ENCODE peak calls at places on chromosomes 7 and 10, in four cellular contexts. J is choroid plexus epithelial cell, Y is progenitor cell of endocrine pancreas, D is WTC11. P is an unnamed sample.

GRCh38 chr7:132437730-132438129 is 138.5 kb downstream of the PLXNA4 start:
- DNase-seq in J (no peak), Y (no peak), D (no peak), P (no peak)

GRCh38 chr7:112892263-112892662 is 102.1 kb upstream of the TMEM168 start:
- DNase-seq in J (peak; percentile 53), Y (no peak), D (no peak), P (no peak)

GRCh38 chr7:119720541-119720940 is 552.4 kb upstream of the KCND2 start:
- DNase-seq in J (peak; percentile 94), Y (no peak), D (no peak), P (no peak)

GRCh38 chr10:31395695-31396094 is 76.7 kb downstream of the ZEB1 start:
- DNase-seq in J (no peak), Y (no peak), D (no peak), P (no peak)

GRCh38 chr10:91042069-91042468 is 121.2 kb upstream of the ANKRD1 start:
- DNase-seq in J (no peak), Y (no peak), D (no peak), P (no peak)

GRCh38 chr10:63388421-63389031 is 77.3 kb downstream of the JMJD1C start:
- DNase-seq in J (peak; percentile 51), Y (no peak), D (no peak), P (peak; percentile 19)

GRCh38 chr7:100693312-100694195 is 496 bp downstream of the GIGYF1 start:
- DNase-seq in J (no peak), Y (no peak), D (no peak), P (no peak)

GRCh38 chr10:92436611-92437010 is 137.3 kb downstream of the IDE start:
- DNase-seq in J (no peak), Y (no peak), D (no peak), P (no peak)

GRCh38 chr10:550665-551460 is 138.6 kb downstream of the DIP2C start:
- DNase-seq in J (no peak), Y (no peak), D (no peak), P (no peak)

P was measured in T47D.